ENCODE peak calls at places on chromosomes 11 and 22, in four cellular contexts. One of them, this sample, is unnamed.

GRCh38 chr22:37162221-37163095 is 12.7 kb upstream of the IL2RB start:
- DNase-seq in GM12878: peak; percentile 98
- DNase-seq in K562: no peak
- DNase-seq in A549: no peak
- DNase-seq in this sample: no peak

GRCh38 chr22:49462795-49463194 is 364.9 kb downstream of the BRD1 start:
- DNase-seq in GM12878: no peak
- DNase-seq in A549: no peak
- DNase-seq in K562: no peak
- DNase-seq in this sample: no peak

GRCh38 chr11:47508595-47509555 is 44.1 kb downstream of the CELF1 start:
- DNase-seq in GM12878: no peak
- DNase-seq in A549: no peak
- DNase-seq in K562: no peak
- DNase-seq in this sample: no peak

GRCh38 chr11:43825217-43825816 is 55.3 kb upstream of the ALKBH3 start:
- DNase-seq in GM12878: no peak
- DNase-seq in A549: peak; percentile 10
- DNase-seq in K562: peak; percentile 17
- DNase-seq in this sample: peak; percentile 35

GRCh38 chr11:102575016-102575415 is 44.5 kb upstream of the MMP7 start:
- DNase-seq in GM12878: no peak
- DNase-seq in A549: no peak
- DNase-seq in K562: no peak
- DNase-seq in this sample: no peak

GRCh38 chr22:44659140-44659539 is 42.9 kb upstream of the PRR5 start:
- DNase-seq in K562: no peak
- DNase-seq in GM12878: no peak
- DNase-seq in A549: no peak
- DNase-seq in this sample: no peak

GRCh38 chr22:24725736-24726135 is 48.8 kb downstream of the PIWIL3 start:
- DNase-seq in GM12878: no peak
- DNase-seq in K562: no peak
- DNase-seq in A549: no peak
- DNase-seq in this sample: no peak

GRCh38 chr11:83272627-83273026 is 13.5 kb downstream of the CCDC90B start:
- DNase-seq in K562: no peak
- DNase-seq in A549: no peak
- DNase-seq in GM12878: no peak
- DNase-seq in this sample: peak; percentile 82

GRCh38 chr11:2269601-2270321 is 627 bp downstream of the ASCL2 start:
- DNase-seq in GM12878: no peak
- DNase-seq in A549: peak; percentile 56
- DNase-seq in K562: peak; percentile 57
- DNase-seq in this sample: peak; percentile 55

GRCh38 chr11:66121453-66121852 is 51.4 kb downstream of the PACS1 start:
- DNase-seq in A549: no peak
- DNase-seq in K562: no peak
- DNase-seq in GM12878: no peak
- DNase-seq in this sample: no peak

GRCh38 chr11:1411301-1411700 is 21.6 kb downstream of the BRSK2 start:
- DNase-seq in A549: no peak
- DNase-seq in K562: no peak
- DNase-seq in GM12878: no peak
- DNase-seq in this sample: no peak

GRCh38 chr22:44793506-44794225 is 41.3 kb downstream of the ARHGAP8 start:
- DNase-seq in K562: no peak
- DNase-seq in A549: no peak
- DNase-seq in GM12878: no peak
- DNase-seq in this sample: no peak

GRCh38 chr11:117870176-117870952 is 6.1 kb downstream of the FXYD6 start:
- DNase-seq in K562: no peak
- DNase-seq in GM12878: no peak
- DNase-seq in A549: no peak
- DNase-seq in this sample: no peak

GRCh38 chr22:38348751-38349496 is 31.7 kb upstream of the CSNK1E start:
- DNase-seq in GM12878: no peak
- DNase-seq in K562: no peak
- DNase-seq in A549: no peak
- DNase-seq in this sample: no peak

GRCh38 chr11:65609236-65609635 is 4.8 kb downstream of the MAP3K11 start:
- DNase-seq in K562: no peak
- DNase-seq in GM12878: no peak
- DNase-seq in A549: no peak
- DNase-seq in this sample: no peak

DNA sequence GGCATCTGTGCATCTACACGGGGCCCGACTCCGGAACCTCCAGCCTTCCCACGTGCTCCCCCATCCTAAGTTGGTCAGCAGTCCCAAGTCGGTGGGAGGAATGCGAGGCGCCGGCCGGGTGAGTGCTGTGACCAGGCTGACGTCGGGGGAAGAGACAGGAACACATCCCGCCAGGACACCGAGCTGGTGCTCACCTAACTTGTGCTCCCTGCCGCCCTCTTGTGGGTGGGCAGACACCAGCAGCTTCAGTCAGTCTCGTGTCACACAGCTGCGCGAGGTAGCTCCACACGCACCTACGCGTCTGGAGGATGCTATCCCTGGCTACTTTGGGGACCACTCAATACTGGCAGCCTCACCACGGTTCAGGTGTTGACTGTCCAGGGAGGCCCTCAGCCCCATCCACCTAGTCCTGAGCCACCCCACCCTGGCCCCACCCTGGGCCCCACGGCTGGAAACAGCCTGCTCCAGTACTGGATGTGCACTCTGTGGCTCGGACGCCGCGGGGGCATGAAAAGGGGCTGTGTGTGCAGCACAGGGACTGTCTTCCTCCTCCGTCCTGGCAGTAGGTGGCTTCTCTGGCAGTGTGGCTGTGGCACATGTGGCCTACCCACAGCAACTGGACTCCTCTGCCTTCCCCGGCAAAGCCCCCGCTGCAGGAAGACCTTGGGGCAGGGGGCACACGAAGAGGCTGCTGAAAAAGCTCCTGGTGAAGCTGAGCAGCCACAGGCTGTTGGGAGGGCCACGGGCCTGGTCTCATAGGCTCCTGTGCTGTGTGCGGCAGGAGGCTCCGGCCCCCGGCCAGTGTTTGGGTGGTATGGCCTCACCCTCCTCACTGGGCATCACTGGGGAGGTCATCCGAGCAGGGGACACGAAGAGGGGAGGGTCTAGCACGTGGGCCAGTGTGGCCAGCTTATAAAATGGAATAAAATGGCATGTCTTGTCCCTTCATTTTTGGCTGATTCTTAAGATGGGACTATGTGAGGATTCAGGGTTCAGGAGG is 11.2 kb upstream of the BID start:
- DNase-seq in K562: peak; percentile 85
- DNase-seq in A549: peak; percentile 31
- DNase-seq in GM12878: no peak
- DNase-seq in this sample: no peak
- TF ChIP-seq ELK1 in K562: no peak
- TF ChIP-seq ELK1 in A549: no peak
- TF ChIP-seq ELK1 in GM12878: no peak
- TF ChIP-seq ELK1 in this sample: no peak

DNA sequence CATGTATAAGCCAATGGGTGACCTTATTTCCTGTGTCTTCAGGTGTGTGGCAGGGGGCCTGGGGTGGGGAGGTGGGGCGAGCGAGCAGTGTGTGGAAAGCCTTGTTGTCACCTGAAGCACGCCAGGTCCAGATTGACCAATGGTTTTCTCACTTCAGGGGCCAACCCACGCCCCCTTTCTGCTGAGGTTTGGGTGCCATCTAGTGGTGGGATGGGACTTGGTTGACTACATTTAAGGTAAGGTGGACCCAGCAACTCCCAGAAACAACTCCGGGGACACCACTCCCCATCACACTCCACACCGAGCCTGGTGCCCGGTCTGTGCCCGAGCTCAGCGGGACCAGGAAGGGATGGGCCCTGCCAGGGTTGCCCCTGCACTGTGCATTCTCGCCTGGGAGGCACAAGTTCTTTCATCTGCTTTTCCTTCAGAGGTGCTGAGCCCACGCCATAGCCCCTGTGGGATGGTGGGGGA is 40.0 kb downstream of the TPCN2 start:
- DNase-seq in GM12878: peak; percentile 28
- DNase-seq in A549: peak; percentile 97
- DNase-seq in K562: peak; percentile 92
- DNase-seq in this sample: peak; percentile 76
- TF ChIP-seq ELK1 in GM12878: no peak
- TF ChIP-seq ELK1 in A549: no peak
- TF ChIP-seq ELK1 in K562: no peak
- TF ChIP-seq ELK1 in this sample: no peak

GRCh38 chr11:105582497-105582896 is 27.4 kb upstream of the GRIA4 start:
- DNase-seq in K562: no peak
- DNase-seq in A549: no peak
- DNase-seq in GM12878: no peak
- DNase-seq in this sample: no peak
- TF ChIP-seq ELK1 in K562: no peak
- TF ChIP-seq ELK1 in A549: no peak
- TF ChIP-seq ELK1 in GM12878: no peak
- TF ChIP-seq ELK1 in this sample: no peak

DNA sequence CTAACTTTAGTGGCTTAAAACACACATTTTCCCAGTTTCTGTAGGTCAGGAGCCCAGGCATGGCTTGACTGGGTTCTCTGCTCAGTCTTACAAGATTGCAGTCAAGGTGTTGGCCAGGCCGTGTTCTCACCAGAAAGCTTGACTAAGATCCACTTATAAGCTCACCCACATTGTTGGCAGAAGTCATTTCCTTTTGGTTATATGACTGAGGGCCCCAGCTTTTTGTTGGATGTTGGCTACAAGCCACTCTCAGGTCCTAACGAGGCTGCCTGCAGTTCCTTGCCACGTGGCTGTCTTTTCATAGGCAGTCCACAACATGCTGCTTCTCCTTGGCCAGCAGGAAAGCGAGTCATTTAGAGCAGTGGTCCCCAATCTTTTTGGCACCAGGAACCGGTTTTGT is 79.3 kb upstream of the CRTAM start:
- DNase-seq in A549: no peak
- DNase-seq in K562: no peak
- DNase-seq in GM12878: no peak
- DNase-seq in this sample: peak; percentile 18
- TF ChIP-seq ELK1 in A549: no peak
- TF ChIP-seq ELK1 in K562: no peak
- TF ChIP-seq ELK1 in GM12878: no peak
- TF ChIP-seq ELK1 in this sample: no peak

GRCh38 chr11:60951909-60952741 is at the start of gene SLC15A3:
- DNase-seq in K562: no peak
- DNase-seq in GM12878: peak; percentile 61
- DNase-seq in A549: no peak
- DNase-seq in this sample: peak; percentile 27
- TF ChIP-seq ELK1 in K562: no peak
- TF ChIP-seq ELK1 in GM12878: no peak
- TF ChIP-seq ELK1 in A549: no peak
- TF ChIP-seq ELK1 in this sample: no peak

GRCh38 chr11:132310390-132311375 is 940.3 kb downstream of the NTM start:
- DNase-seq in GM12878: no peak
- DNase-seq in K562: no peak
- DNase-seq in A549: no peak
- DNase-seq in this sample: no peak

GRCh38 chr11:132312161-132312560 is 941.7 kb downstream of the NTM start:
- DNase-seq in A549: no peak
- DNase-seq in GM12878: no peak
- DNase-seq in K562: no peak
- DNase-seq in this sample: peak; percentile 83

GRCh38 chr11:132311703-132312102 is 941.3 kb downstream of the NTM start:
- DNase-seq in K562: no peak
- DNase-seq in A549: no peak
- DNase-seq in GM12878: no peak
- DNase-seq in this sample: no peak

GRCh38 chr11:132307309-132308020 is 937.0 kb downstream of the NTM start:
- DNase-seq in A549: no peak
- DNase-seq in GM12878: no peak
- DNase-seq in K562: no peak
- DNase-seq in this sample: no peak

GRCh38 chr11:132312616-132313210 is 942.3 kb downstream of the NTM start:
- DNase-seq in K562: peak; percentile 44
- DNase-seq in A549: no peak
- DNase-seq in GM12878: no peak
- DNase-seq in this sample: peak; percentile 46
- TF ChIP-seq ELK1 in K562: no peak
- TF ChIP-seq ELK1 in A549: no peak
- TF ChIP-seq ELK1 in GM12878: no peak
- TF ChIP-seq ELK1 in this sample: no peak

DNA sequence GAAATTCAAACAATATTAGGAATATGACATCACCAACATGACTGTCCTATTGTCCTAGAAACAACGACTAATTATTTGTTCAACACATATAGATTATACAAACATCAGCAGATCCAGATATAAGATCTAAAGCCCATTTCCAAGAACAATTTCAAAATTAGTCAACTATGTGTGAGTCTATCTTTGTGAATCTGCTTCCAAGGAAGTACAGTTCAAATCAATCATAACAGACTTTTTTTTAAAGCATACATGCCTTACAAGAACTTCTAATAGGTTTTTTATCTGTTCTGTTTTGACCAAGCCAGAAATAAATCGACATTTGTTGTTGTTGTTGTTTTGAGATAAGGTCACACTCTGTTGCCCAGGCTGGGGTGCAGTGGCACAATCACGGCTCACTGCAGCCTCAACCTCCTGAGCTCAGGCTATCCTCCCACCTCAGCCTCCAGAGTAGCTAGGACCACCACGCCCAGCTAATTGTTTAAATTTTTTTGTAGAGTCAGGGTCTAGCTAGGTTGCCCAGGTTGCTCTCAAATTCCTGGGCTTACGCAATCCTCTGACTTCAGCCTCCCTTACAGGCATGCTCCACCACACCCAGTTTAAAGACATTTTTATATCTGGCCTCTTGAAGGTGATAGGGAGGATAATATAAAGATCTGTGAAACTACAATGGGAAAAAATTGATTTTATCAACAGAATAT is 54.8 kb downstream of the DENND5A start:
- DNase-seq in K562: no peak
- DNase-seq in GM12878: no peak
- DNase-seq in A549: no peak
- DNase-seq in this sample: no peak
- TF ChIP-seq ELK1 in K562: no peak
- TF ChIP-seq ELK1 in GM12878: no peak
- TF ChIP-seq ELK1 in A549: no peak
- TF ChIP-seq ELK1 in this sample: no peak

DNA sequence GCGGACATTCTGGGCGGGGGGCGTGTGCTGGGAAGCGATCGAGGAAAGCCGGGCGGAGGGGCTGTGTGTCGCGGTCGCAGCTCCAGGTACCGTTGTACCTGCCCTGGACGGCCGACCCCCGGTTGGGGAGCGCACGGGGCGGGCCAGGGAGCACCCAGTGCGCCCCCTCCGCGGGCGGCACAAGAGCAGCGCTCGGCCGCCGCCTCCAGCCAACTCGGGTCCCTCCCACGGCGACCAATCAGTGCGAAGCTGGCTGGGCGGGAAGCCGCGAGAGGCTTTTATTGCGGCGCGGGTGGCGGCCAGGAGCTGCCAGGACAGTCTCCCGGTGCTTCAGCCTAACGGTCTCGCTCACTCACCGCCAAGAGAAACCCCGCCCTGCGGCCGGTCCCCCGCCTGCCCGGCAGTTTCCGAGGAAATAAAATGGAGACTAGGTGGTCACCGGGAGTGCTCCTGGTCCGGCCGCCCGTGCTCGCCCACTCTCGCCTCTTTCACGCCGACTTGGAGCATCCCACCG is 1.7 kb downstream of the NCAM1 start:
- DNase-seq in A549: no peak
- DNase-seq in GM12878: no peak
- DNase-seq in K562: no peak
- DNase-seq in this sample: no peak
- TF ChIP-seq ELK1 in A549: no peak
- TF ChIP-seq ELK1 in GM12878: no peak
- TF ChIP-seq ELK1 in K562: no peak
- TF ChIP-seq ELK1 in this sample: no peak

This sample was measured in IMR-90.